ENCODE peak calls at places on chromosomes 7 and 10, in four cellular contexts. One of them, this sample, is unnamed. For H3K36me3, the result is how much of the 10 kb centered on the place peaks cover.

GRCh38 chr7:23476286-23477169 is 6.2 kb upstream of the IGF2BP3 start:
- DNase-seq in colonic mucosa: no peak
- DNase-seq in neuronal stem cell: no peak
- DNase-seq in thoracic aorta: no peak
- DNase-seq in this sample: no peak

GRCh38 chr7:131034166-131034881 is 293.4 kb upstream of the MKLN1 start:
- DNase-seq in colonic mucosa: no peak
- DNase-seq in neuronal stem cell: no peak
- DNase-seq in thoracic aorta: no peak
- DNase-seq in this sample: no peak

GRCh38 chr7:30697716-30698460 is 15.6 kb upstream of the CRHR2 start:
- DNase-seq in colonic mucosa: peak
- DNase-seq in neuronal stem cell: no peak
- DNase-seq in thoracic aorta: no peak
- DNase-seq in this sample: no peak

GRCh38 chr7:24665564-24666294 is 91.5 kb downstream of the GSDME start:
- DNase-seq in colonic mucosa: peak
- DNase-seq in neuronal stem cell: peak
- DNase-seq in thoracic aorta: no peak
- DNase-seq in this sample: no peak

GRCh38 chr7:34087892-34088891 is 182.9 kb downstream of the BMPER start:
- DNase-seq in colonic mucosa: peak
- DNase-seq in neuronal stem cell: peak
- DNase-seq in thoracic aorta: no peak
- DNase-seq in this sample: no peak

GRCh38 chr7:127752829-127753228 is 100.8 kb downstream of the SND1 start:
- DNase-seq in colonic mucosa: no peak
- DNase-seq in neuronal stem cell: no peak
- DNase-seq in thoracic aorta: no peak
- DNase-seq in this sample: no peak

GRCh38 chr10:63221950-63222349 is 88.8 kb downstream of the NRBF2 start:
- DNase-seq in colonic mucosa: no peak
- DNase-seq in neuronal stem cell: no peak
- DNase-seq in thoracic aorta: no peak
- DNase-seq in this sample: no peak

GRCh38 chr7:122132341-122132740 is 11.7 kb downstream of the AASS start:
- DNase-seq in colonic mucosa: no peak
- DNase-seq in neuronal stem cell: no peak
- DNase-seq in thoracic aorta: no peak
- DNase-seq in this sample: no peak

GRCh38 chr7:135678612-135679575 is 16.6 kb downstream of the STMP1 start:
- DNase-seq in colonic mucosa: no peak
- DNase-seq in neuronal stem cell: no peak
- DNase-seq in thoracic aorta: peak
- DNase-seq in this sample: peak

GRCh38 chr10:43852141-43852540 is 203.5 kb upstream of the ZNF32 start:
- DNase-seq in colonic mucosa: no peak
- DNase-seq in neuronal stem cell: no peak
- DNase-seq in thoracic aorta: no peak
- DNase-seq in this sample: no peak

GRCh38 chr10:49419005-49419404 is 23.1 kb upstream of the DRGX start:
- DNase-seq in colonic mucosa: no peak
- DNase-seq in neuronal stem cell: no peak
- DNase-seq in thoracic aorta: no peak
- DNase-seq in this sample: no peak

GRCh38 chr7:139033346-139034114 is 2.3 kb downstream of the ZC3HAV1L start:
- DNase-seq in colonic mucosa: no peak
- DNase-seq in neuronal stem cell: no peak
- DNase-seq in thoracic aorta: no peak
- DNase-seq in this sample: no peak

GRCh38 chr10:115030483-115031200 is 62.5 kb upstream of the ATRNL1 start:
- DNase-seq in colonic mucosa: no peak
- DNase-seq in neuronal stem cell: peak
- DNase-seq in thoracic aorta: no peak
- DNase-seq in this sample: no peak

GRCh38 chr10:89391882-89392756 is at the start of gene IFIT1:
- DNase-seq in colonic mucosa: peak
- DNase-seq in neuronal stem cell: no peak
- DNase-seq in thoracic aorta: peak
- DNase-seq in this sample: no peak

GRCh38 chr7:50397320-50397970 is 52.7 kb downstream of the FIGNL1 start:
- DNase-seq in colonic mucosa: no peak
- DNase-seq in neuronal stem cell: no peak
- DNase-seq in thoracic aorta: no peak
- DNase-seq in this sample: no peak

GRCh38 chr10:96718304-96718990 is 1.9 kb downstream of the PIK3AP1 start:
- DNase-seq in colonic mucosa: no peak
- DNase-seq in neuronal stem cell: no peak
- DNase-seq in thoracic aorta: no peak
- DNase-seq in this sample: no peak
- H3K27ac ChIP-seq in colonic mucosa: peak
- H3K27ac ChIP-seq in neuronal stem cell: no peak
- H3K27ac ChIP-seq in thoracic aorta: no peak
- H3K27ac ChIP-seq in this sample: no peak

DNA sequence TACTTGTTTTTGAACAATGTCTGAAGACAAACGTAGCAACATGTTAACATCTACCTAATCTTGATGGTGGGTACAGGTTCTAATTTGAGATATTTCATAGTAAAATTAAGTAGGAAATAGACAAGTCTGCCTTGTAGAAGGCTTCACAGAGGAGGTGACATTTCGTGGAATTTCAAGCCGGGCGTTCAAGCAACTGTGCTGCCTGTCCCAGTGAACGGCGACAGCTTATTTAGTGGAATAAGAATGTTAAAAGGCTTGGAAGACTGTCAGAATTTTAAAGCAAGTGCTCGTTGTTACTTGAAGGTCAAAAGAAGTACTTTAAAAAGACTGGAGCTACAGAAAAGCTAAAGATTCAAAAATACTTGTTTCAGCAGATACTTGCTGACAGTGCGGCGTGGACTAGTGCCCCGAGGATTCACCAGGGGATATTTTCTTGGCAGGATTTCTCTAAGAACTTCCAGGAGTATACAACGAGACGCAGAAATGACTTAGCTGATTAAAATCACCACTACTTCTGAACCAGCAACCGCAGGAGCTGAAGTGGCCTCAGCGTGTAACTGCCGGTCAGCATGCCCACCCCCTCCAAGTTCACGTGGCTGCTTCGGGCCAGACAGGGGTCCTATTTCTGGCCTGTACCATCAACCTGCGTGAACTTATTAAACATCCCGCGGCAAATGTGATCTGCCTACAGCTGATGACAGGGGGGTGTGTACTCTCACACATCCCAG is 46.5 kb downstream of the CTBP2 start:
- DNase-seq in colonic mucosa: no peak
- DNase-seq in neuronal stem cell: no peak
- DNase-seq in thoracic aorta: no peak
- DNase-seq in this sample: no peak
- H3K36me3 ChIP-seq in colonic mucosa: under half
- H3K36me3 ChIP-seq in neuronal stem cell: under half
- H3K36me3 ChIP-seq in thoracic aorta: under half
- H3K36me3 ChIP-seq in this sample: under half

DNA sequence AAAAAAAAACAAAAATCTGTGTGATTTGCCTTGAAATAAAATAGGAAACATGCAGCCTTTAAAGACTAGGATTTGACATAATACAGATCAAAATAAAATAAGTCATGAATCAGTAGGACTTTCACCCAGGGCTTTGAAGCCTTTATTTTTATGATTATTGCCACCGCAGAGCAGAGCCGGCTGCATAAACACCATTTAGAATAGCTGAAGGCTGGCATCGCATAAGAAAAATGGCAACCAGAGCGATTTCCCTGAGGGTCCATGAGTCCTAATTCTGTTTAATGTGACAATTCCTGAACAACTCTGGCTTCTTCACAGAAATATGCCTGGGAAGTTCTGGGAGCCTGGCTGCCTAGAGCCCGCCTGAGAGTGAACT is 111.9 kb downstream of the EEPD1 start:
- DNase-seq in colonic mucosa: no peak
- DNase-seq in neuronal stem cell: no peak
- DNase-seq in thoracic aorta: no peak
- DNase-seq in this sample: no peak
- H3K27ac ChIP-seq in colonic mucosa: peak
- H3K27ac ChIP-seq in neuronal stem cell: no peak
- H3K27ac ChIP-seq in thoracic aorta: peak
- H3K27ac ChIP-seq in this sample: peak

GRCh38 chr10:77810446-77811335 is 115.9 kb downstream of the DLG5 start:
- DNase-seq in colonic mucosa: no peak
- DNase-seq in neuronal stem cell: no peak
- DNase-seq in thoracic aorta: no peak
- DNase-seq in this sample: no peak
- H3K36me3 ChIP-seq in colonic mucosa: under half
- H3K36me3 ChIP-seq in neuronal stem cell: half or more
- H3K36me3 ChIP-seq in thoracic aorta: half or more
- H3K36me3 ChIP-seq in this sample: half or more

GRCh38 chr10:70565556-70566514 is 36.7 kb downstream of the PRF1 start:
- DNase-seq in colonic mucosa: no peak
- DNase-seq in neuronal stem cell: no peak
- DNase-seq in thoracic aorta: no peak
- DNase-seq in this sample: no peak

GRCh38 chr10:70567603-70568002 is 34.9 kb downstream of the PRF1 start:
- DNase-seq in colonic mucosa: no peak
- DNase-seq in neuronal stem cell: no peak
- DNase-seq in thoracic aorta: no peak
- DNase-seq in this sample: no peak

GRCh38 chr10:70564901-70565351 is 37.6 kb downstream of the PRF1 start:
- DNase-seq in colonic mucosa: no peak
- DNase-seq in neuronal stem cell: no peak
- DNase-seq in thoracic aorta: no peak
- DNase-seq in this sample: no peak

GRCh38 chr10:70568113-70568512 is 34.4 kb downstream of the PRF1 start:
- DNase-seq in colonic mucosa: no peak
- DNase-seq in neuronal stem cell: no peak
- DNase-seq in thoracic aorta: no peak
- DNase-seq in this sample: no peak

DNA sequence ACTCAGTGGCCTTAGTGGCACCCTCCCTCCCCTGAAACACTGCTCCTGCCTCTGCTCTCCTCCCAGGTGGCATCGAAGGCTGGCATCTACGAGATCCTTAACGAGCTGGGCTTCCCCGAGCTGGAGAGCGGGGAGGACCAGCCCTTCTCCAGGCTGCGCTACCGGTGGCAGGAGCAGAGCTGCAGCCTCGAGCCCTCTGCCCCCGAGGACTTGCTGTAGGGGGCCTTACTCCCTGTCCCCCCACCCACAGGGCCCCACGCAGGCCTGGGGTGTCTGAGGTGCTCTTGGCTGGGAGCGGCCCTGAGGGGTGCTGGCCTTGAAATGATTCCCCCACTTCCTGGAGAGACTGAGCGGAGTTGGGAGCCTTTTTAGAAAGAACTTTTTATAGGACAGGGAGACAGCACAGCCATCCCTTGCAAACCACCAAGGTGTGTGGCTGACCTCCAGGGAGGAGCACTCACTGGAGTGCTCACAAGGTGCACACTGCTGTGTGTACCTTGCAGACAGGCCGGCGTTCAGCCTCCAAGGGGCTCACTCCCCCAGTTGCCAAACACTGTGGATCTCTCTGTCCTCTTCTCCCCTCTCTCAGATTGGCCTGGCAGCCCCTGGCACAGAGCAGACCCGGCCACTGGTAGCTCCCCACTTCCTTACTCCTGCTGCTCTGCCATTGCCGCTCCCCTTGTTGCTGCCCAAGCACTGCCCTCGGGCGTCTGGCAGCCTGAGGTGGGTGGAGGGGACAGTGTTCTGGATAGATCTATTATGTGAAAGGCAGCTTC is 35.8 kb downstream of the PRF1 start:
- DNase-seq in colonic mucosa: no peak
- DNase-seq in neuronal stem cell: no peak
- DNase-seq in thoracic aorta: no peak
- DNase-seq in this sample: no peak
- H3K27ac ChIP-seq in colonic mucosa: no peak
- H3K27ac ChIP-seq in neuronal stem cell: no peak
- H3K27ac ChIP-seq in thoracic aorta: no peak
- H3K27ac ChIP-seq in this sample: no peak

GRCh38 chr7:6154542-6155404 is 117.7 kb downstream of the CYTH3 start:
- DNase-seq in colonic mucosa: no peak
- DNase-seq in neuronal stem cell: no peak
- DNase-seq in thoracic aorta: no peak
- DNase-seq in this sample: no peak

GRCh38 chr7:6153646-6154541 is 118.5 kb downstream of the CYTH3 start:
- DNase-seq in colonic mucosa: no peak
- DNase-seq in neuronal stem cell: no peak
- DNase-seq in thoracic aorta: no peak
- DNase-seq in this sample: no peak

GRCh38 chr7:6149996-6150395 is 118.8 kb downstream of the ANKRD61 start:
- DNase-seq in colonic mucosa: no peak
- DNase-seq in neuronal stem cell: no peak
- DNase-seq in thoracic aorta: no peak
- DNase-seq in this sample: no peak

GRCh38 chr7:6148724-6149360 is 117.7 kb downstream of the ANKRD61 start:
- DNase-seq in colonic mucosa: no peak
- DNase-seq in neuronal stem cell: no peak
- DNase-seq in thoracic aorta: no peak
- DNase-seq in this sample: no peak

GRCh38 chr7:6151994-6152735 is 120.3 kb downstream of the CYTH3 start:
- DNase-seq in colonic mucosa: no peak
- DNase-seq in neuronal stem cell: no peak
- DNase-seq in thoracic aorta: no peak
- DNase-seq in this sample: no peak
- H3K36me3 ChIP-seq in colonic mucosa: under half
- H3K36me3 ChIP-seq in neuronal stem cell: half or more
- H3K36me3 ChIP-seq in thoracic aorta: half or more
- H3K36me3 ChIP-seq in this sample: half or more

DNA sequence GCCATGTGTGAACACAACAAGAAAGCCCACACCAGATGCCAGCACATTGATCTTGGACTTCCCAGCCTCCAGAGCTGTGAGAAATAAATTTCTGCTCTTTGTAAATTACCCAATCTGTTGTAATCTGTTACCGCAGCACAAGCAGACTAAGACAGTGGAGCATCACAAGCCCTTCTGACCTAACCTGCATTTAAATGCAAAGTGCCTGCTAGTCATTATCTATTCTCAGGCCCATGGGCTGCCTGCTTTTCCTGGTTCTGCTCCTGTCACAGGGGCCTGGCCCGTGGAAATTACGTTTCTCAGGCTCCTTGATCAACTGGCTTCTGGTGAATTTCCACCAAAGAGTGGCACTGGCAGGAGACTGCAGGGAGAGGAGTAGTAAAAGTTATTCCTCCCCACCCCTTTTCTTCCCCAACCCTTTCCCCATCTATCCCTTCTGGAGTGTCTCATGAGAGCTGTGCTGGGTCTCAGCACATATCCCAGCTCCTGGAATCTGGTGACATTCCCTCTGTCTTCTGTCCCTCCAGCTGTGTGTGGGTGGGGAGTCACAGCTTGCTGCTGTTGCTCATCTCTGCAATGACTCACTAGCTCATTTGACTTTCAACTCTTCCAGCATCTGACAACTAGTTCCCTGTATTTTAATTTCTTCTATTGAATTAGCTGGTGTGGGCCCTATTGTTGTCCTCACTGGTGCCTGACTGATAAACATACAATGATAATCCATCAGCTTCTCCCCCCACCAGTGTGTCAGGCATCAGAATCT is 199.1 kb upstream of the AUTS2 start:
- DNase-seq in colonic mucosa: no peak
- DNase-seq in neuronal stem cell: no peak
- DNase-seq in thoracic aorta: no peak
- DNase-seq in this sample: no peak
- H3K27ac ChIP-seq in colonic mucosa: no peak
- H3K27ac ChIP-seq in neuronal stem cell: no peak
- H3K27ac ChIP-seq in thoracic aorta: no peak
- H3K27ac ChIP-seq in this sample: no peak